ENCODE peak calls at places on chromosomes 13 and 19, in four cellular contexts. Y, A, E and J are unnamed samples.

GRCh38 chr13:86554066-86554465 is 754.8 kb upstream of the SLITRK6 start:
- DNase-seq in Y (no peak), E (no peak), A (peak; percentile 45), J (no peak)

GRCh38 chr19:1497578-1498235 is 6.7 kb downstream of the REEP6 start:
- DNase-seq in E (no peak), Y (no peak), A (no peak), J (no peak)

GRCh38 chr13:46039421-46040036 is 13.0 kb downstream of the ZC3H13 start:
- DNase-seq in A (no peak), E (no peak), Y (no peak), J (no peak)

GRCh38 chr19:19409235-19410030 is 4.0 kb downstream of the GATAD2A start:
- DNase-seq in A (no peak), Y (no peak), E (no peak), J (no peak)

GRCh38 chr19:12720851-12721655 is 2.7 kb downstream of the TNPO2 start:
- DNase-seq in E (peak; percentile 53), A (no peak), Y (no peak), J (no peak)

GRCh38 chr13:21212138-21212775 is 35.8 kb downstream of the MRPL57 start:
- DNase-seq in E (no peak), Y (no peak), A (no peak), J (no peak)

GRCh38 chr13:73754727-73755292 is 379.4 kb downstream of the KLF12 start:
- DNase-seq in E (no peak), A (peak; percentile 88), Y (no peak), J (no peak)

GRCh38 chr13:91564422-91564821 is 166.0 kb downstream of the GPC5 start:
- DNase-seq in E (no peak), Y (no peak), A (no peak), J (no peak)

GRCh38 chr13:40446365-40446764 is 220.1 kb downstream of the FOXO1 start:
- DNase-seq in A (no peak), E (no peak), Y (no peak), J (no peak)

GRCh38 chr19:9793051-9793591 is 24.6 kb upstream of the ZNF846 start:
- DNase-seq in E (peak; percentile 74), Y (peak; percentile 44), A (no peak), J (peak; percentile 78)

GRCh38 chr19:51552996-51553725 is 17.9 kb upstream of the ZNF175 start:
- DNase-seq in Y (no peak), E (peak; percentile 83), A (no peak), J (peak; percentile 71)